ENCODE peak calls at places on chromosome 1, in ten cellular contexts. M is esophagus squamous epithelium, J is neuronal stem cell, X is pancreas, V is aorta, A is K562, L is fibroblast of lung, Q is PC-9, N is endodermal cell, O is tibial artery. D is an unnamed sample. For H3K9me3, the result is how much of the 10 kb centered on the place peaks cover.

GRCh38 chr1:12477936-12478611 is 139.9 kb downstream of the DHRS3 start:
- DNase-seq in M (peak), J (no peak), X (peak), V (peak), A (peak), L (peak), Q (peak), N (no peak), O (peak), D (peak)

GRCh38 chr1:228876187-228876586 is 140.9 kb downstream of the RHOU start:
- DNase-seq in M (no peak), J (no peak), X (no peak), V (no peak), A (no peak), L (no peak), Q (no peak), N (no peak), O (no peak), D (no peak)

GRCh38 chr1:92487078-92487605 is 417 bp upstream of the GFI1 start:
- DNase-seq in M (no peak), J (no peak), X (no peak), V (no peak), A (no peak), L (no peak), Q (no peak), N (no peak), O (no peak), D (no peak)

GRCh38 chr1:111213412-111213811 is 13.0 kb upstream of the DENND2D start:
- DNase-seq in M (no peak), J (no peak), X (no peak), V (no peak), A (no peak), L (no peak), Q (no peak), N (no peak), O (no peak), D (no peak)

GRCh38 chr1:66402194-66402593 is 131.8 kb upstream of the SGIP1 start:
- DNase-seq in M (no peak), J (no peak), X (peak), V (peak), A (no peak), L (no peak), Q (no peak), N (no peak), O (peak), D (no peak)

GRCh38 chr1:193201021-193201420 is 14.6 kb upstream of the B3GALT2 start:
- DNase-seq in M (no peak), J (no peak), X (no peak), V (no peak), A (no peak), L (no peak), Q (no peak), N (no peak), O (no peak), D (no peak)

GRCh38 chr1:10867914-10868598 is 71.6 kb upstream of the CASZ1 start:
- DNase-seq in M (no peak), J (no peak), X (no peak), V (peak), A (no peak), L (no peak), Q (no peak), N (no peak), O (no peak), D (no peak)

GRCh38 chr1:35845766-35846165 is 37.2 kb upstream of the AGO1 start:
- DNase-seq in M (no peak), J (no peak), X (no peak), V (no peak), A (no peak), L (peak), Q (no peak), N (no peak), O (no peak), D (no peak)

GRCh38 chr1:78427506-78427905 is 63.3 kb upstream of the PTGFR start:
- DNase-seq in M (no peak), J (no peak), X (no peak), V (no peak), A (no peak), L (no peak), Q (no peak), N (no peak), O (no peak), D (no peak)

GRCh38 chr1:201347498-201348210 is 29.8 kb downstream of the TNNT2 start:
- DNase-seq in M (no peak), J (no peak), X (no peak), V (peak), A (no peak), L (no peak), Q (no peak), N (no peak), O (no peak), D (no peak)

GRCh38 chr1:170426596-170426995 is 105.4 kb upstream of the GORAB start:
- DNase-seq in M (no peak), J (no peak), X (no peak), V (no peak), A (no peak), L (no peak), Q (no peak), N (peak), O (no peak), D (no peak)

GRCh38 chr1:23062271-23062670 is 43.0 kb downstream of the KDM1A start:
- DNase-seq in M (no peak), J (no peak), X (no peak), V (no peak), A (no peak), L (no peak), Q (no peak), N (no peak), O (no peak), D (no peak)

GRCh38 chr1:236759252-236759859 is 35.7 kb upstream of the MTR start:
- DNase-seq in M (no peak), J (peak), X (no peak), V (no peak), A (peak), L (peak), Q (no peak), N (peak), O (no peak), D (peak)

GRCh38 chr1:9315411-9316079 is 22.9 kb downstream of the SPSB1 start:
- DNase-seq in M (no peak), J (no peak), X (no peak), V (peak), A (no peak), L (peak), Q (peak), N (no peak), O (peak), D (no peak)

GRCh38 chr1:74280642-74281396 is 45.6 kb downstream of the TNNI3K start:
- DNase-seq in M (no peak), J (no peak), X (no peak), V (no peak), A (no peak), L (no peak), Q (no peak), N (no peak), O (no peak), D (no peak)

GRCh38 chr1:186793582-186793927 is 35.2 kb upstream of the PLA2G4A start:
- DNase-seq in M (no peak), J (no peak), X (no peak), V (no peak), A (no peak), L (peak), Q (no peak), N (no peak), O (no peak), D (no peak)

GRCh38 chr1:155083865-155084721 is 5.5 kb downstream of the EFNA3 start:
- DNase-seq in M (no peak), J (no peak), X (peak), V (peak), A (no peak), L (no peak), Q (no peak), N (peak), O (no peak), D (no peak)

GRCh38 chr1:212782422-212783154 is 9.0 kb downstream of the NSL1 start:
- DNase-seq in M (no peak), J (no peak), X (no peak), V (no peak), A (no peak), L (peak), Q (no peak), N (no peak), O (no peak), D (no peak)

GRCh38 chr1:212780759-212781158 is 10.8 kb downstream of the NSL1 start:
- DNase-seq in M (no peak), J (no peak), X (no peak), V (no peak), A (no peak), L (no peak), Q (no peak), N (no peak), O (no peak), D (no peak)

GRCh38 chr1:212781225-212781624 is 10.4 kb downstream of the NSL1 start:
- DNase-seq in M (no peak), J (no peak), X (no peak), V (no peak), A (no peak), L (no peak), Q (no peak), N (no peak), O (no peak), D (no peak)

GRCh38 chr1:212783976-212784375 is 7.6 kb downstream of the NSL1 start:
- DNase-seq in M (no peak), J (no peak), X (no peak), V (no peak), A (no peak), L (no peak), Q (no peak), N (no peak), O (no peak), D (no peak)

GRCh38 chr1:212785871-212786270 is 5.7 kb downstream of the NSL1 start:
- DNase-seq in M (no peak), J (no peak), X (no peak), V (no peak), A (no peak), L (no peak), Q (no peak), N (no peak), O (no peak), D (no peak)
- H3K9me3 ChIP-seq in M (under half), J (under half), X (under half), V (under half), A (under half), L (under half), Q (under half), N (under half), O (under half), D (under half)

DNA sequence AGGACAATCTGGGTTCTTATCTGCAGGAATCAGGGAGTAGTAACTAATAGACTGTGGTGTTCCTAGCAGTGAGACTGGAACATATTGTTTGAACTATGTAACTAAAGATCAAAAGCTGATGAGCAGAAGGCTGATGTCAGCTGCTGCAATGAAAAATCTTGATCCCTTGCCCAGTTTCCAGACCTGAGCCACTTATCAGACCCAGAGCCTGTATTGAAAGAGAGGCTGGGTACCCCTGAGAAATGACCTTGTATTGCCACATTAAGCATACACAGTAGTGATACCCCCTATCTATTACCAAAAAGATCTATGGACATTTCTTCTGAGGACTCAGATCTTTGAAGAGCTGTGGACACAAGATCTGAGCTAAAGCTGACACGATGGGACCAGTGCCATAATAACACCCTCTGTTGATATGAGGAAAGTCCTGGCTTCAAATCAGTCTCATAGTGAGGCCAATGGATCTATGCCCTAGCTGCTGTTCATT is 178.0 kb upstream of the GALNT2 start:
- DNase-seq in M (no peak), J (no peak), X (peak), V (no peak), A (no peak), L (no peak), Q (no peak), N (no peak), O (no peak), D (no peak)
- H3K27ac ChIP-seq in M (no peak), J (no peak), X (peak), V (no peak), A (no peak), L (no peak), Q (no peak), N (no peak), O (no peak), D (no peak)

GRCh38 chr1:151159373-151159772 is 2.9 kb downstream of the TNFAIP8L2 start:
- DNase-seq in M (no peak), J (no peak), X (no peak), V (peak), A (no peak), L (no peak), Q (no peak), N (no peak), O (no peak), D (no peak)

GRCh38 chr1:151158751-151159251 is 2.4 kb downstream of the TNFAIP8L2 start:
- DNase-seq in M (no peak), J (no peak), X (no peak), V (peak), A (no peak), L (no peak), Q (no peak), N (peak), O (no peak), D (no peak)

GRCh38 chr1:151157067-151157531 is 650 bp downstream of the TNFAIP8L2 start:
- DNase-seq in M (no peak), J (no peak), X (no peak), V (peak), A (no peak), L (no peak), Q (no peak), N (no peak), O (no peak), D (peak)

GRCh38 chr1:151158311-151158710 is 1.9 kb downstream of the TNFAIP8L2 start:
- DNase-seq in M (no peak), J (no peak), X (no peak), V (peak), A (no peak), L (no peak), Q (no peak), N (no peak), O (no peak), D (no peak)

GRCh38 chr1:151156515-151156819 is at the start of gene TNFAIP8L2:
- DNase-seq in M (no peak), J (no peak), X (no peak), V (peak), A (peak), L (no peak), Q (no peak), N (peak), O (no peak), D (peak)
- H3K4me3 ChIP-seq in M (peak), J (no peak), X (no peak), V (no peak), A (no peak), L (no peak), Q (no peak), N (no peak), O (peak), D (peak)

GRCh38 chr1:4353090-4353856 is 301.1 kb upstream of the AJAP1 start:
- DNase-seq in M (no peak), J (no peak), X (no peak), V (no peak), A (no peak), L (no peak), Q (no peak), N (no peak), O (no peak), D (no peak)
- H3K9me3 ChIP-seq in M (under half), J (under half), X (under half), V (under half), A (under half), L (under half), Q (under half), N (under half), O (under half), D (under half)

GRCh38 chr1:94757931-94758330 is 62.2 kb upstream of the SLC44A3 start:
- DNase-seq in M (no peak), J (no peak), X (no peak), V (no peak), A (no peak), L (peak), Q (no peak), N (no peak), O (peak), D (no peak)
- H3K27ac ChIP-seq in M (no peak), J (no peak), X (no peak), V (no peak), A (no peak), L (no peak), Q (no peak), N (no peak), O (peak), D (no peak)

DNA sequence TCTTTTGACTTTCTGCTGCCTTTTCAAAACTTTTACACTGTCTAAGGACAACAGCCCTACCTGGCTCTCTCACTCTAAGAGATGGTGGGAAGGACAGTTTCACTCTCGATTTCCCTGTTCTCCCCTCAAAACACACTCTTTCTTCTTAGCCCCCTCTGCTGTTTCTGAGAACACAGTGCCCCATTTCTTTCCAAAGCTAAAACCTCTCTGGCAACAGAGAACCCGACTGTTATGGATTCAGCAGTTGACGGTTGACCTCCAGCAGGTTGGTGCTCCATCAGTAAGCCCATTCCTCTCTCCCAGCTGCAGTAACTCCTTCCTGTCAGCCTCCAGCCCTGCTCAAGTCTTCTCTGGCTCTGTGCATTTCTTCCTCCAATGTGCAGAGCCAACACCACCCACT is 88.2 kb upstream of the ABCD3 start:
- DNase-seq in M (no peak), J (no peak), X (no peak), V (no peak), A (no peak), L (peak), Q (no peak), N (peak), O (no peak), D (no peak)
- H3K4me3 ChIP-seq in M (no peak), J (no peak), X (no peak), V (no peak), A (no peak), L (no peak), Q (no peak), N (no peak), O (no peak), D (no peak)

DNA sequence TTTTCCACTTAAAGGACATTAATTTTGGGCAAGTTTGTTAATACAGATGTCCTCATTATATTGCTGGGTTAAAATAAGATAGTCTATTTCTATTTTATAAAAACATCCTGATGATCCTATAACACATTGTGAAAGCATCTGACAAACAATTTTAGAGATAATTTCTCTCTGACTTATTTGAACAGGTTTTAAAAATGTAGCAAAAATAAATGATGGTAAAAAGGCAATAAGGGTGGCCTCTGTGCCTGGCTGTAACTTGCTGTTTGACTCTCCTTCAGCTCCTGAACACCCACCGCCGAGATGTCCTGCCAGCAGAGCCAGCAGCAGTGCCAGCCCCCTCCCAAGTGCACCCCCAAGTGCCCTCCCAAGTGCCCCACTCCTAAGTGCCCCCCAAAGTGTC is at the start of gene LCE1A:
- DNase-seq in M (no peak), J (no peak), X (no peak), V (no peak), A (no peak), L (no peak), Q (no peak), N (no peak), O (no peak), D (no peak)
- H3K9me3 ChIP-seq in M (under half), J (under half), X (under half), V (under half), A (under half), L (under half), Q (under half), N (half or more), O (under half), D (under half)

GRCh38 chr1:40392206-40392605 is 18.7 kb downstream of the SMAP2 start:
- DNase-seq in M (no peak), J (peak), X (no peak), V (no peak), A (no peak), L (peak), Q (no peak), N (peak), O (no peak), D (no peak)
- H3K27ac ChIP-seq in M (peak), J (peak), X (no peak), V (no peak), A (peak), L (no peak), Q (no peak), N (no peak), O (no peak), D (peak)